ENCODE peak calls at places on chromosomes 11 and 22, in six cellular contexts. X is T-helper 17 cell; R is CD8-positive, alpha-beta T cell; Y is DND-41; U is pancreas; L is SK-N-SH treated with all-trans-retinoic acid at 6 μM for 48 hours. N is an unnamed sample.

GRCh38 chr22:47032091-47032943 is 269.9 kb downstream of the TBC1D22A start:
- ATAC-seq in X (no peak), R (no peak), Y (no peak), U (peak; percentile 94), L (no peak), N (no peak)

GRCh38 chr11:104609297-104609696 is 289.0 kb downstream of the CASP12 start:
- ATAC-seq in X (peak; percentile 96), R (peak; percentile 92), Y (peak; percentile 99), U (peak; percentile 48), L (peak; percentile 97), N (peak; percentile 86)

GRCh38 chr11:11169715-11170351 is 183.2 kb downstream of the CSNK2A3 start:
- ATAC-seq in X (no peak), R (no peak), Y (no peak), U (no peak), L (no peak), N (peak; percentile 79)

GRCh38 chr11:68812526-68812925 is 29.2 kb downstream of the CPT1A start:
- ATAC-seq in X (no peak), R (no peak), Y (no peak), U (no peak), L (no peak), N (no peak)

GRCh38 chr11:29629281-29629680 is 387.5 kb downstream of the KCNA4 start:
- ATAC-seq in X (no peak), R (no peak), Y (no peak), U (no peak), L (no peak), N (no peak)

GRCh38 chr11:26063915-26064314 is 268.0 kb upstream of the ANO3 start:
- ATAC-seq in X (no peak), R (no peak), Y (no peak), U (no peak), L (no peak), N (peak; percentile 53)

GRCh38 chr11:46456269-46456668 is 64.7 kb upstream of the CHRM4 start:
- ATAC-seq in X (no peak), R (no peak), Y (no peak), U (no peak), L (no peak), N (no peak)

GRCh38 chr11:134312807-134313206 is 19.0 kb upstream of the GLB1L2 start:
- ATAC-seq in X (no peak), R (no peak), Y (peak; percentile 37), U (no peak), L (no peak), N (no peak)

GRCh38 chr22:29799217-29799680 is 32.1 kb downstream of the UQCR10 start:
- ATAC-seq in X (peak; percentile 30), R (no peak), Y (no peak), U (peak; percentile 86), L (peak; percentile 99), N (no peak)

GRCh38 chr11:79950741-79951140 is 509.9 kb upstream of the TENM4 start:
- ATAC-seq in X (no peak), R (no peak), Y (no peak), U (no peak), L (no peak), N (no peak)

GRCh38 chr22:48536691-48537591 is 1290.7 kb downstream of the BRD1 start:
- ATAC-seq in X (no peak), R (no peak), Y (no peak), U (peak; percentile 83), L (no peak), N (no peak)

GRCh38 chr11:3984896-3985295 is 109.7 kb upstream of the RRM1 start:
- ATAC-seq in X (peak; percentile 61), R (peak; percentile 77), Y (peak; percentile 61), U (no peak), L (no peak), N (peak; percentile 53)

GRCh38 chr11:9495780-9496514 is 35.1 kb downstream of the ZNF143 start:
- ATAC-seq in X (no peak), R (no peak), Y (no peak), U (no peak), L (no peak), N (no peak)

GRCh38 chr11:118232659-118233058 is 7.8 kb upstream of the JAML start:
- ATAC-seq in X (no peak), R (peak; percentile 27), Y (no peak), U (no peak), L (no peak), N (no peak)

GRCh38 chr11:130315354-130315970 is 745 bp upstream of the ZBTB44 start:
- ATAC-seq in X (peak; percentile 29), R (peak; percentile 27), Y (no peak), U (peak; percentile 24), L (no peak), N (peak; percentile 39)

GRCh38 chr11:119754199-119754598 is 25.2 kb upstream of the NECTIN1 start:
- ATAC-seq in X (no peak), R (no peak), Y (no peak), U (peak; percentile 74), L (no peak), N (no peak)

GRCh38 chr11:94786264-94787126 is 18.3 kb downstream of the AMOTL1 start:
- ATAC-seq in X (no peak), R (peak; percentile 38), Y (peak; percentile 48), U (peak; percentile 52), L (peak; percentile 57), N (no peak)

GRCh38 chr11:63548178-63548577 is 11.6 kb downstream of the PLAAT4 start:
- ATAC-seq in X (no peak), R (no peak), Y (no peak), U (no peak), L (no peak), N (no peak)

GRCh38 chr22:32994921-32995320 is 63.3 kb downstream of the SYN3 start:
- ATAC-seq in X (no peak), R (no peak), Y (no peak), U (no peak), L (no peak), N (no peak)

GRCh38 chr11:45872513-45873356 is 12.7 kb upstream of the MAPK8IP1 start:
- ATAC-seq in X (peak; percentile 68), R (peak; percentile 83), Y (peak; percentile 79), U (peak; percentile 72), L (peak; percentile 99), N (peak; percentile 71)

GRCh38 chr11:78325274-78325781 is 92.3 kb downstream of the GAB2 start:
- ATAC-seq in X (peak; percentile 94), R (peak; percentile 91), Y (peak; percentile 97), U (no peak), L (no peak), N (peak; percentile 82)

GRCh38 chr11:74639533-74639932 is 47.2 kb downstream of the POLD3 start:
- ATAC-seq in X (no peak), R (no peak), Y (no peak), U (peak; percentile 79), L (no peak), N (no peak)